ENCODE peak calls at places on chromosomes 2 and 18, in five cellular contexts. X, F, A, Z and V are unnamed samples.
A peak's percentile ranks its signal among the peaks of the same experiment; 100 is the strongest.

GRCh38 chr2:101251844-101252407 is 760 bp upstream of the CNOT11 start:
- DNase-seq in X (no peak), F (no peak), A (peak; percentile 39), Z (peak; percentile 27), V (peak; percentile 33)

GRCh38 chr2:46335404-46335965 is 38.3 kb downstream of the EPAS1 start:
- DNase-seq in X (no peak), F (peak; percentile 70), A (peak; percentile 58), Z (no peak), V (peak; percentile 12)

GRCh38 chr2:21220930-21221329 is 97.2 kb downstream of the TDRD15 start:
- DNase-seq in X (no peak), F (no peak), A (no peak), Z (no peak), V (no peak)

GRCh38 chr2:30110773-30111172 is 36.0 kb upstream of the YPEL5 start:
- DNase-seq in X (no peak), F (no peak), A (no peak), Z (no peak), V (no peak)

GRCh38 chr18:74163019-74163656 is 14.8 kb downstream of the TIMM21 start:
- DNase-seq in X (no peak), F (no peak), A (no peak), Z (peak; percentile 35), V (no peak)

GRCh38 chr2:221570321-221571107 is 1.6 kb downstream of the EPHA4 start:
- DNase-seq in X (no peak), F (peak; percentile 31), A (peak; percentile 60), Z (no peak), V (no peak)

GRCh38 chr2:80058562-80058961 is 246.0 kb downstream of the LRRTM1 start:
- DNase-seq in X (no peak), F (no peak), A (no peak), Z (no peak), V (no peak)

GRCh38 chr18:11533942-11534496 is 75.4 kb upstream of the SLC35G4 start:
- DNase-seq in X (no peak), F (no peak), A (no peak), Z (no peak), V (no peak)

GRCh38 chr2:159153463-159153862 is 133.0 kb downstream of the WDSUB1 start:
- DNase-seq in X (no peak), F (no peak), A (peak; percentile 49), Z (no peak), V (no peak)

GRCh38 chr2:76268928-76269327 is 558.2 kb upstream of the GCFC2 start:
- DNase-seq in X (no peak), F (no peak), A (no peak), Z (no peak), V (no peak)

GRCh38 chr18:59715966-59716369 is 18.7 kb upstream of the CCBE1 start:
- DNase-seq in X (no peak), F (no peak), A (no peak), Z (no peak), V (no peak)

GRCh38 chr18:55853268-55853667 is 265.3 kb upstream of the TCF4 start:
- DNase-seq in X (no peak), F (no peak), A (no peak), Z (no peak), V (no peak)

GRCh38 chr2:218984239-218985020 is 554 bp downstream of the FEV start:
- DNase-seq in X (no peak), F (no peak), A (no peak), Z (no peak), V (no peak)

GRCh38 chr2:172438741-172439508 is 11.5 kb downstream of the ITGA6 start:
- DNase-seq in X (no peak), F (no peak), A (no peak), Z (no peak), V (no peak)

GRCh38 chr2:128562471-128563347 is 244.0 kb upstream of the HS6ST1 start:
- DNase-seq in X (no peak), F (no peak), A (no peak), Z (peak; percentile 11), V (no peak)

DNA sequence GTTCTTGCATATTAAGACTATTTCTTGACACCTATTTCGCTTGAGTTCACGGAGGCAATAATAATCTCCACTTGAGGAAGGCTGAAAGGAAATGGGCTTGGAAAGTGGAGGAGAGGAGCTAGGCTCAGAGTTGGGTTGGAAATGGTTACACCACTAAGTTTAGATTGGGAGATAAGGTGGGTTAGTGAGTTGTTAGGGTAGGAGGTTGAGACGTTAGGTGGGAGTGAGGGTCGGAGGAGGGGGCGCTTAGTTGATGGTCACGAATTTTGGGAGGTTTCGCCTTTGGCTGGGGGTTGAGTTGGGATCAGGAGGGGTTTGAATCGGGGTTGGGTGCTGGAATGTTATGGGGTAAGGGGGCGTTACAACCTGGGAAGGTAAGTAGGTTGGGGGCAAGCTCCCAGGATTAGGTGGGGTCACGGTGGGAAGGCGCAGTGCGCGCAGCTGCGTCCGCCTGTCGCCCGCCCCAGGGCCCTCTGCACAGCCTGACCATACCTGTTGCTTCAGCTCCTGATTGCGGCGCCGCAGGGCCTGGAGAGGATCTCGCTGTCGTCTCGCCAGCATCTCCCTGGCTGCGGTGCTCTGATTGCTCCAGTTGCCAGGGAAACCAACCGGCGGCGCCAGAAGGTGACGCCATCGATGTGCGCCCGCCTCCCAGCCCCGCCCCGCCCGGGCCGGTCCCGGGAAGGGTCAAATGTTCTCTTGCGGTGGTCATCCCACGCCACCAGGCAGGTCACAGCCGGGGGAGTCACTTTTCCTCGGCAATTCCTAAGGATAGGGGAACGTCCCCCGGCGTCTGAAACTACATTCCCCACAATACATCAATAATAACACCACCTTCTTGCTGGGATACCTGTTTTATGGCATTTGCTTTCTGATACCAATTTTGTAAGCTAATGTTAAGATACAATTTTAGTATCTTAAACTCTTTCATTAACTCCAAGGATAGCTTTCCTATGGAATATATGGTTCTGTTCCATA is at the start of gene NPHP1:
- DNase-seq in X (peak; percentile 94), F (peak; percentile 84), A (peak; percentile 81), Z (peak; percentile 80), V (peak; percentile 89)
- TF ChIP-seq POLR2A in X (no peak), F (peak; percentile 35), A (no peak), Z (no peak), V (peak; percentile 74)

GRCh38 chr2:223943561-223944008 is 1.6 kb downstream of the WDFY1 start:
- DNase-seq in X (no peak), F (no peak), A (no peak), Z (no peak), V (no peak)
- TF ChIP-seq POLR2A in X (no peak), F (no peak), A (no peak), Z (no peak), V (no peak)

DNA sequence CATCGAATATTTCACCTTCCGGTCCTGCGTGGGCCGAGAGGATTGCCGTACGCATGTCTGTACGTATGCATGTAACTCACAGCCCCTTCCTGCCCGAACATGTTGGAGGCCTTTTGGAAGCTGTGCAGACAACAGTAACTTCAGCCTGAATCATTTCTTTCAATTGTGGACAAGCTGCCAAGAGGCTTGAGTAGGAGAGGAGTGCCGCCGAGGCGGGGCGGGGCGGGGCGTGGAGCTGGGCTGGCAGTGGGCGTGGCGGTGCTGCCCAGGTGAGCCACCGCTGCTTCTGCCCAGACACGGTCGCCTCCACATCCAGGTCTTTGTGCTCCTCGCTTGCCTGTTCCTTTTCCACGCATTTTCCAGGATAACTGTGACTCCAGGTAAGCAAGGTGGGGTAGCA is at the start of gene SERPINB5:
- DNase-seq in X (no peak), F (no peak), A (peak; percentile 21), Z (peak; percentile 84), V (no peak)
- TF ChIP-seq POLR2A in X (no peak), F (no peak), A (no peak), Z (no peak), V (no peak)

GRCh38 chr2:108586631-108587030 is 52.4 kb downstream of the LIMS1 start:
- DNase-seq in X (no peak), F (no peak), A (no peak), Z (no peak), V (no peak)
- TF ChIP-seq POLR2A in X (no peak), F (no peak), A (no peak), Z (no peak), V (no peak)

GRCh38 chr2:11665028-11665427 is 5.0 kb downstream of the NTSR2 start:
- DNase-seq in X (peak; percentile 38), F (no peak), A (no peak), Z (no peak), V (no peak)
- TF ChIP-seq POLR2A in X (no peak), F (no peak), A (no peak), Z (no peak), V (no peak)